ENCODE peak calls at places on chromosomes 2 and 18, in five cellular contexts. N is fibroblast of lung; Q is activated effector memory CD4-positive, alpha-beta T cell treated with anti-CD3 and anti-CD28 coated beads, Interleukin-2, amount 50 U/mL, for 16 hours; U is activated CD8-positive, alpha-beta memory T cell treated with anti-CD3 and anti-CD28 coated beads for 24 hours; K is NCI-H510A treated with DMSO at 0.1 percent for 48 hours. D is an unnamed sample.

GRCh38 chr18:52422985-52423601 is 83.1 kb downstream of the DCC start:
- DNase-seq in U (no peak), K (peak; percentile 81), N (no peak), Q (no peak), D (no peak)

GRCh38 chr2:11507517-11507916 is 26.3 kb upstream of the GREB1 start:
- DNase-seq in U (no peak), K (no peak), N (no peak), Q (no peak), D (no peak)

GRCh38 chr2:20650412-20650879 is 452 bp downstream of the HS1BP3 start:
- DNase-seq in K (no peak), N (peak; percentile 51), U (no peak), Q (no peak), D (no peak)

GRCh38 chr2:54416166-54416798 is 39.8 kb upstream of the SPTBN1 start:
- DNase-seq in K (no peak), U (no peak), Q (no peak), N (peak; percentile 50), D (peak; percentile 33)

GRCh38 chr2:233163486-233164103 is 87.9 kb upstream of the ATG16L1 start:
- DNase-seq in K (no peak), N (no peak), U (no peak), Q (no peak), D (no peak)

GRCh38 chr2:126664234-126664633 is 8.3 kb downstream of the GYPC start:
- DNase-seq in K (no peak), Q (no peak), U (no peak), N (no peak), D (no peak)

GRCh38 chr2:125935559-125935958 is 720.4 kb upstream of the GYPC start:
- DNase-seq in N (no peak), U (no peak), Q (no peak), K (no peak), D (no peak)

GRCh38 chr2:3587432-3587831 is 7.5 kb upstream of the COLEC11 start:
- DNase-seq in Q (no peak), U (no peak), N (peak; percentile 80), K (no peak), D (no peak)

GRCh38 chr2:106745468-106745867 is 140.5 kb downstream of the ST6GAL2 start:
- DNase-seq in N (no peak), K (peak; percentile 53), U (no peak), Q (no peak), D (no peak)

D was measured in prostate gland.